ENCODE peak calls at places on chromosomes 16 and 17, in ten cellular contexts. One of them, this sample, is unnamed.

GRCh38 chr17:1002412-1002753 is 5.5 kb downstream of the TIMM22 start:
- DNase-seq in GM04504: no peak
- DNase-seq in lower lobe of right lung: no peak
- DNase-seq in colonic mucosa: no peak
- DNase-seq in non-pigmented ciliary epithelial cell: no peak
- DNase-seq in substantia nigra: no peak
- DNase-seq in activated T-cell treated with anti-CD3 and anti-CD28 coated beads for 24 hours: no peak
- DNase-seq in hypothalamus: no peak
- DNase-seq in COR-L47: no peak
- DNase-seq in stimulated activated CD8-positive, alpha-beta memory T cell treated with anti-CD3 and anti-CD28 coated beads, Interleukin-4, amount 100 ng/mL, for 24 hours: no peak
- DNase-seq in this sample: no peak

GRCh38 chr17:64750891-64751677 is 89.0 kb upstream of the SMURF2 start:
- DNase-seq in lower lobe of right lung: no peak
- DNase-seq in activated T-cell treated with anti-CD3 and anti-CD28 coated beads for 24 hours: no peak
- DNase-seq in COR-L47: no peak
- DNase-seq in hypothalamus: no peak
- DNase-seq in colonic mucosa: no peak
- DNase-seq in GM04504: no peak
- DNase-seq in non-pigmented ciliary epithelial cell: no peak
- DNase-seq in stimulated activated CD8-positive, alpha-beta memory T cell treated with anti-CD3 and anti-CD28 coated beads, Interleukin-4, amount 100 ng/mL, for 24 hours: no peak
- DNase-seq in substantia nigra: no peak
- DNase-seq in this sample: no peak

GRCh38 chr17:16467886-16468285 is 24.1 kb downstream of the LRRC75A start:
- DNase-seq in GM04504: no peak
- DNase-seq in activated T-cell treated with anti-CD3 and anti-CD28 coated beads for 24 hours: no peak
- DNase-seq in substantia nigra: no peak
- DNase-seq in non-pigmented ciliary epithelial cell: no peak
- DNase-seq in stimulated activated CD8-positive, alpha-beta memory T cell treated with anti-CD3 and anti-CD28 coated beads, Interleukin-4, amount 100 ng/mL, for 24 hours: no peak
- DNase-seq in colonic mucosa: no peak
- DNase-seq in COR-L47: no peak
- DNase-seq in hypothalamus: no peak
- DNase-seq in lower lobe of right lung: no peak
- DNase-seq in this sample: no peak

GRCh38 chr16:29820730-29821662 is 734 bp downstream of the MVP start:
- DNase-seq in activated T-cell treated with anti-CD3 and anti-CD28 coated beads for 24 hours: no peak
- DNase-seq in lower lobe of right lung: peak
- DNase-seq in colonic mucosa: peak
- DNase-seq in substantia nigra: no peak
- DNase-seq in hypothalamus: peak
- DNase-seq in non-pigmented ciliary epithelial cell: no peak
- DNase-seq in stimulated activated CD8-positive, alpha-beta memory T cell treated with anti-CD3 and anti-CD28 coated beads, Interleukin-4, amount 100 ng/mL, for 24 hours: no peak
- DNase-seq in GM04504: no peak
- DNase-seq in COR-L47: no peak
- DNase-seq in this sample: no peak

GRCh38 chr16:88768041-88768876 is 16.8 kb downstream of the PIEZO1 start:
- DNase-seq in GM04504: no peak
- DNase-seq in substantia nigra: no peak
- DNase-seq in activated T-cell treated with anti-CD3 and anti-CD28 coated beads for 24 hours: no peak
- DNase-seq in stimulated activated CD8-positive, alpha-beta memory T cell treated with anti-CD3 and anti-CD28 coated beads, Interleukin-4, amount 100 ng/mL, for 24 hours: no peak
- DNase-seq in hypothalamus: peak
- DNase-seq in non-pigmented ciliary epithelial cell: no peak
- DNase-seq in colonic mucosa: peak
- DNase-seq in lower lobe of right lung: peak
- DNase-seq in COR-L47: no peak
- DNase-seq in this sample: no peak

GRCh38 chr17:33118391-33118790 is 126.7 kb downstream of the SPACA3 start:
- DNase-seq in hypothalamus: no peak
- DNase-seq in COR-L47: no peak
- DNase-seq in substantia nigra: no peak
- DNase-seq in GM04504: no peak
- DNase-seq in colonic mucosa: no peak
- DNase-seq in lower lobe of right lung: no peak
- DNase-seq in activated T-cell treated with anti-CD3 and anti-CD28 coated beads for 24 hours: no peak
- DNase-seq in non-pigmented ciliary epithelial cell: no peak
- DNase-seq in stimulated activated CD8-positive, alpha-beta memory T cell treated with anti-CD3 and anti-CD28 coated beads, Interleukin-4, amount 100 ng/mL, for 24 hours: no peak
- DNase-seq in this sample: no peak

GRCh38 chr16:86877108-86877507 is 298.8 kb downstream of the FOXL1 start:
- DNase-seq in non-pigmented ciliary epithelial cell: no peak
- DNase-seq in activated T-cell treated with anti-CD3 and anti-CD28 coated beads for 24 hours: no peak
- DNase-seq in COR-L47: no peak
- DNase-seq in colonic mucosa: no peak
- DNase-seq in lower lobe of right lung: no peak
- DNase-seq in substantia nigra: no peak
- DNase-seq in stimulated activated CD8-positive, alpha-beta memory T cell treated with anti-CD3 and anti-CD28 coated beads, Interleukin-4, amount 100 ng/mL, for 24 hours: no peak
- DNase-seq in hypothalamus: no peak
- DNase-seq in GM04504: no peak
- DNase-seq in this sample: no peak

GRCh38 chr16:81190667-81191066 is 47.8 kb upstream of the BCO1 start:
- DNase-seq in substantia nigra: no peak
- DNase-seq in GM04504: no peak
- DNase-seq in stimulated activated CD8-positive, alpha-beta memory T cell treated with anti-CD3 and anti-CD28 coated beads, Interleukin-4, amount 100 ng/mL, for 24 hours: no peak
- DNase-seq in hypothalamus: no peak
- DNase-seq in lower lobe of right lung: no peak
- DNase-seq in COR-L47: no peak
- DNase-seq in non-pigmented ciliary epithelial cell: peak
- DNase-seq in activated T-cell treated with anti-CD3 and anti-CD28 coated beads for 24 hours: no peak
- DNase-seq in colonic mucosa: no peak
- DNase-seq in this sample: no peak

GRCh38 chr16:64381979-64382378 is 739.9 kb downstream of the CDH11 start:
- DNase-seq in non-pigmented ciliary epithelial cell: no peak
- DNase-seq in GM04504: no peak
- DNase-seq in hypothalamus: no peak
- DNase-seq in colonic mucosa: no peak
- DNase-seq in substantia nigra: no peak
- DNase-seq in activated T-cell treated with anti-CD3 and anti-CD28 coated beads for 24 hours: no peak
- DNase-seq in COR-L47: no peak
- DNase-seq in lower lobe of right lung: no peak
- DNase-seq in stimulated activated CD8-positive, alpha-beta memory T cell treated with anti-CD3 and anti-CD28 coated beads, Interleukin-4, amount 100 ng/mL, for 24 hours: no peak
- DNase-seq in this sample: no peak

GRCh38 chr17:76914937-76915336 is 46.7 kb downstream of the MGAT5B start:
- DNase-seq in COR-L47: no peak
- DNase-seq in substantia nigra: no peak
- DNase-seq in hypothalamus: no peak
- DNase-seq in GM04504: no peak
- DNase-seq in lower lobe of right lung: no peak
- DNase-seq in non-pigmented ciliary epithelial cell: no peak
- DNase-seq in stimulated activated CD8-positive, alpha-beta memory T cell treated with anti-CD3 and anti-CD28 coated beads, Interleukin-4, amount 100 ng/mL, for 24 hours: no peak
- DNase-seq in colonic mucosa: no peak
- DNase-seq in activated T-cell treated with anti-CD3 and anti-CD28 coated beads for 24 hours: no peak
- DNase-seq in this sample: no peak

GRCh38 chr16:77531741-77532140 is 96.9 kb upstream of the ADAMTS18 start:
- DNase-seq in COR-L47: no peak
- DNase-seq in GM04504: peak
- DNase-seq in activated T-cell treated with anti-CD3 and anti-CD28 coated beads for 24 hours: no peak
- DNase-seq in colonic mucosa: no peak
- DNase-seq in substantia nigra: no peak
- DNase-seq in hypothalamus: no peak
- DNase-seq in stimulated activated CD8-positive, alpha-beta memory T cell treated with anti-CD3 and anti-CD28 coated beads, Interleukin-4, amount 100 ng/mL, for 24 hours: no peak
- DNase-seq in non-pigmented ciliary epithelial cell: peak
- DNase-seq in lower lobe of right lung: no peak
- DNase-seq in this sample: no peak

GRCh38 chr17:35944151-35944550 is 638 bp upstream of the LYZL6 start:
- DNase-seq in lower lobe of right lung: no peak
- DNase-seq in stimulated activated CD8-positive, alpha-beta memory T cell treated with anti-CD3 and anti-CD28 coated beads, Interleukin-4, amount 100 ng/mL, for 24 hours: no peak
- DNase-seq in GM04504: no peak
- DNase-seq in colonic mucosa: no peak
- DNase-seq in hypothalamus: no peak
- DNase-seq in activated T-cell treated with anti-CD3 and anti-CD28 coated beads for 24 hours: no peak
- DNase-seq in non-pigmented ciliary epithelial cell: no peak
- DNase-seq in COR-L47: no peak
- DNase-seq in substantia nigra: no peak
- DNase-seq in this sample: no peak

GRCh38 chr16:63617047-63617989 is 1504.5 kb downstream of the CDH11 start:
- DNase-seq in non-pigmented ciliary epithelial cell: no peak
- DNase-seq in hypothalamus: no peak
- DNase-seq in GM04504: no peak
- DNase-seq in substantia nigra: no peak
- DNase-seq in lower lobe of right lung: no peak
- DNase-seq in stimulated activated CD8-positive, alpha-beta memory T cell treated with anti-CD3 and anti-CD28 coated beads, Interleukin-4, amount 100 ng/mL, for 24 hours: no peak
- DNase-seq in colonic mucosa: peak
- DNase-seq in activated T-cell treated with anti-CD3 and anti-CD28 coated beads for 24 hours: no peak
- DNase-seq in COR-L47: peak
- DNase-seq in this sample: no peak

GRCh38 chr17:49508891-49509587 is 13.9 kb downstream of the NGFR start:
- DNase-seq in hypothalamus: no peak
- DNase-seq in colonic mucosa: no peak
- DNase-seq in non-pigmented ciliary epithelial cell: no peak
- DNase-seq in stimulated activated CD8-positive, alpha-beta memory T cell treated with anti-CD3 and anti-CD28 coated beads, Interleukin-4, amount 100 ng/mL, for 24 hours: no peak
- DNase-seq in activated T-cell treated with anti-CD3 and anti-CD28 coated beads for 24 hours: no peak
- DNase-seq in COR-L47: no peak
- DNase-seq in GM04504: no peak
- DNase-seq in substantia nigra: no peak
- DNase-seq in lower lobe of right lung: no peak
- DNase-seq in this sample: no peak

GRCh38 chr17:69783865-69784264 is 291.2 kb upstream of the KCNJ16 start:
- DNase-seq in non-pigmented ciliary epithelial cell: no peak
- DNase-seq in activated T-cell treated with anti-CD3 and anti-CD28 coated beads for 24 hours: no peak
- DNase-seq in substantia nigra: no peak
- DNase-seq in hypothalamus: no peak
- DNase-seq in lower lobe of right lung: no peak
- DNase-seq in colonic mucosa: no peak
- DNase-seq in COR-L47: no peak
- DNase-seq in stimulated activated CD8-positive, alpha-beta memory T cell treated with anti-CD3 and anti-CD28 coated beads, Interleukin-4, amount 100 ng/mL, for 24 hours: no peak
- DNase-seq in GM04504: no peak
- DNase-seq in this sample: no peak